ENCODE peak calls at places on chromosomes 5 and 9, in four cellular contexts. M is suprapubic skin, L is transverse colon, A is sigmoid colon. E is an unnamed sample.

GRCh38 chr9:4106744-4107143 is 193.1 kb downstream of the GLIS3 start:
- DNase-seq in M (no peak), L (no peak), A (no peak), E (no peak)

GRCh38 chr5:127840809-127841208 is 137.6 kb downstream of the CCDC192 start:
- DNase-seq in M (no peak), L (no peak), A (no peak), E (no peak)

GRCh38 chr9:110161940-110162339 is 46.0 kb downstream of the C9orf152 start:
- DNase-seq in M (no peak), L (no peak), A (no peak), E (no peak)

GRCh38 chr9:107989544-107989943 is 500.0 kb upstream of the KLF4 start:
- DNase-seq in M (no peak), L (no peak), A (peak), E (no peak)

GRCh38 chr9:37438359-37438758 is 15.9 kb downstream of the GRHPR start:
- DNase-seq in M (no peak), L (no peak), A (no peak), E (no peak)

GRCh38 chr9:34685591-34685990 is 5.5 kb downstream of the CCL19 start:
- DNase-seq in M (no peak), L (no peak), A (no peak), E (no peak)

GRCh38 chr9:8693147-8693921 is 893.8 kb upstream of the DMAC1 start:
- DNase-seq in M (no peak), L (no peak), A (no peak), E (no peak)

GRCh38 chr9:85941966-85942912 is 1.3 kb downstream of the NAA35 start:
- DNase-seq in M (no peak), L (peak), A (no peak), E (no peak)

GRCh38 chr9:121782514-121783110 is 131.2 kb downstream of the DAB2IP start:
- DNase-seq in M (no peak), L (peak), A (no peak), E (peak)

GRCh38 chr5:74372502-74373445 is 267.8 kb downstream of the ENC1 start:
- DNase-seq in M (no peak), L (no peak), A (no peak), E (no peak)

GRCh38 chr5:978693-979092 is 29.9 kb upstream of the NKD2 start:
- DNase-seq in M (peak), L (no peak), A (no peak), E (no peak)

GRCh38 chr5:32225445-32225844 is 51.3 kb upstream of the GOLPH3 start:
- DNase-seq in M (no peak), L (no peak), A (peak), E (no peak)

GRCh38 chr5:7754997-7755596 is 95.8 kb downstream of the CFAP90 start:
- DNase-seq in M (no peak), L (peak), A (no peak), E (peak)

GRCh38 chr5:133384120-133384855 is 228.1 kb downstream of the FSTL4 start:
- DNase-seq in M (peak), L (no peak), A (peak), E (no peak)

GRCh38 chr5:98064118-98064517 is 709.3 kb upstream of the RGMB start:
- DNase-seq in M (no peak), L (no peak), A (no peak), E (no peak)

GRCh38 chr5:100762163-100762562 is 140.9 kb downstream of the ST8SIA4 start:
- DNase-seq in M (no peak), L (no peak), A (no peak), E (no peak)

GRCh38 chr9:18268381-18268780 is 205.6 kb upstream of the ADAMTSL1 start:
- DNase-seq in M (no peak), L (no peak), A (no peak), E (no peak)

GRCh38 chr5:69187342-69187741 is 2.0 kb upstream of the CENPH start:
- DNase-seq in M (no peak), L (no peak), A (no peak), E (no peak)

GRCh38 chr5:69188811-69189161 is 597 bp upstream of the CENPH start:
- DNase-seq in M (no peak), L (no peak), A (no peak), E (no peak)

DNA sequence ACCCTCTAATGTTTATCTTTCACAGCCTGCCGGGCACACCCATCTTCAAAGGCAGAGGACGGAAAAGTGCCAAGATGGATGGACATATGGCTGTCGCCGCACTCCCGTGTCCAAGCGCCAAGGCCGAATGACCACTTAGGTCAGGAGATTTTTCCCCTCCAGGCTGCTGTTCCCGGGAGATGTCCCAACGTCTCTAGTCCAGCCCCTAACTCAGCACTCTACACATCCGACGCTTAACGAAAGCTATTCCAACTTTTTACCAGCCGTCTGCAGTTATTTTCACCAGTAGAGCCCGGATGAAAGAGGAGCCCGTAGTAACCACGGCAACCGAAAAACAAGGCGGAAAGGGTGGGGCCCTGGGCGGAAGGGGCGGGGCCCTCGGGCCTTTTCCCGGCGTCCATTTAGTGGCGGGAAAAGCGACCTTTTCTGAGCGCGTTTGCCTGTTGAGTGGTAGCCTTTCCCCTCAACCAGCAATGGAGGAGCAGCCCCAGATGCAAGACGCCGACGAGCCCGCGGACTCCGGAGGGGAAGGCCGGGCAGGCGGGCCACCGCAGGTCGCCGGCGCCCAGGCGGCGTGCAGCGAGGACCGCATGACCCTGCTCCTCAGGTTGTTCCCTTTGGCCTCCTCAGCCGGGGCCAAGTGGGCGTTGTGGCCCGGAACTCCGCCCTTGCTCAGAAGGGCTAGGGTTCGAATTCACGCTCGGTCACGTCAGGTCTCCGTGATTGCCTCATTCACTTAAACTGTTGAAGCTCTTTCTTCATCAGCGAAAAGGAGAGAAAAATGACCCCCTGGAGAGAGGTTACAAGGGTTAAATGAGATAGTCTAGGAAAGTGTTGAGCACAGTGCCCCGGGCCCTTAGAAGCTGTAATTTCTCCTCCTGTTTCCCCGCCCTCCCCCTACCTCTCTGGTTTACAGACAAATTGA is at the start of gene CENPH:
- DNase-seq in M (peak), L (peak), A (peak), E (peak)
- TF ChIP-seq POLR2AphosphoS5 in M (no peak), L (no peak), A (peak), E (no peak)

GRCh38 chr9:94726495-94727191 is at the start of gene AOPEP:
- DNase-seq in M (peak), L (peak), A (peak), E (peak)
- TF ChIP-seq EP300 in M (no peak), L (no peak), A (peak), E (no peak)

DNA sequence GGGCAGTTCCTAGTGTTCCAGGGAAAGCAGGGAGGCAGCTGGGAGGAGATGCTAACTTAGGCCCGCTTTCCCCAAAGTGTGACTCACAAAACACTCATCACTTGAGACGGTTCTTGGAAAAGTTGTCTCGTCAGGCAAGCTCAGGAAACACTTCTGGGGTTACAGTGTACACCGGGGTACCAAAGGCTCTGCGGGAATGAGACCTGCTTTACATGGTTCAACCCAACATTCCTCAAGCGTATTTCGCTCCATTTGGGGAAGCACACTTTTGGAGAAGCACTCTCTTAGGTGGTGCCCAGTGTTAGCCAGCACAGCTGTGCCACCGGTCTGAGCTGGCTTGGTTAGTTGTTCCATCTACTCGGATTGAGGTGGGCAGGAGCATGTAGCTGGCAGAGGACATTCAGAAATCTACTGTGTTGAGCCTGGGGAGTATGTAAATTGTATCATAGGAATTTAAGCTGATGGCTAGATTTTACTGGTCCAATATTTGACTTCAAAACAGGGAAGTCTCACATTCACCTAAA is 34.8 kb downstream of the B4GALT1 start:
- DNase-seq in M (peak), L (no peak), A (peak), E (no peak)
- TF ChIP-seq POLR2AphosphoS5 in M (no peak), L (no peak), A (peak), E (no peak)

DNA sequence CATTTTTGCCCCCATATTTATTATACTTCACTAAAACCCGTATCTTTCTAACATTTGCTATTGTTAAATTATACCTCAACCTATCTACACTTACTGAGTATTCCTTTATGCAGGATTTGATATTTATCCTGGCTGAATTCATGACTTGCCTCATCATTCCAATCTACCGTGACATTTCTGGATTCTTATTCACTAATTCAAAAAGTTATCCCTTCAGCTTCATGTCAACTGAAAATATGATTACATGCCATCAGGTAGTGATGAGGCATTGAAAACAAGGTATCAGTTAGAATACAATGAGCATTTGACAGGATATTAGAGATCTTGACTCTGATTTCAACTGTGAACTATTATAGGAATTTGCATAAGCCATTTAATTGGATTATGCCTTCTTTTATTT is 2171.9 kb upstream of the WWC1 start:
- DNase-seq in M (no peak), L (no peak), A (no peak), E (no peak)
- TF ChIP-seq EP300 in M (no peak), L (no peak), A (no peak), E (no peak)

E was measured in stomach.